ENCODE peak calls at places on chromosomes 13 and 19, in six cellular contexts. One of them, this sample, is unnamed.

GRCh38 chr19:39133431-39134270 is 8.1 kb downstream of the PAK4 start:
- DNase-seq in cardiac muscle cell: peak; percentile 39
- DNase-seq in fibroblast of pulmonary artery: no peak
- DNase-seq in osteoblast: peak; percentile 75
- DNase-seq in transverse colon: peak; percentile 52
- DNase-seq in epithelial cell of proximal tubule: no peak
- DNase-seq in this sample: no peak

GRCh38 chr13:100392709-100393630 is 195.6 kb downstream of the GGACT start:
- DNase-seq in cardiac muscle cell: peak; percentile 37
- DNase-seq in fibroblast of pulmonary artery: peak; percentile 100
- DNase-seq in osteoblast: peak; percentile 87
- DNase-seq in transverse colon: peak; percentile 75
- DNase-seq in epithelial cell of proximal tubule: peak; percentile 97
- DNase-seq in this sample: peak; percentile 99

GRCh38 chr13:97257800-97258799 is 36.0 kb downstream of the MBNL2 start:
- DNase-seq in cardiac muscle cell: no peak
- DNase-seq in fibroblast of pulmonary artery: peak; percentile 98
- DNase-seq in osteoblast: peak; percentile 86
- DNase-seq in transverse colon: no peak
- DNase-seq in epithelial cell of proximal tubule: peak; percentile 61
- DNase-seq in this sample: peak; percentile 88

GRCh38 chr13:52787212-52787611 is 47.6 kb upstream of the CNMD start:
- DNase-seq in cardiac muscle cell: no peak
- DNase-seq in fibroblast of pulmonary artery: no peak
- DNase-seq in osteoblast: no peak
- DNase-seq in transverse colon: no peak
- DNase-seq in epithelial cell of proximal tubule: no peak
- DNase-seq in this sample: no peak

GRCh38 chr13:43572601-43573360 is 214.0 kb downstream of the ENOX1 start:
- DNase-seq in cardiac muscle cell: no peak
- DNase-seq in fibroblast of pulmonary artery: peak; percentile 17
- DNase-seq in osteoblast: peak; percentile 44
- DNase-seq in transverse colon: no peak
- DNase-seq in epithelial cell of proximal tubule: no peak
- DNase-seq in this sample: peak; percentile 85

GRCh38 chr13:66210677-66211076 is 1019.5 kb downstream of the PCDH9 start:
- DNase-seq in cardiac muscle cell: no peak
- DNase-seq in fibroblast of pulmonary artery: peak; percentile 91
- DNase-seq in osteoblast: peak; percentile 27
- DNase-seq in transverse colon: no peak
- DNase-seq in epithelial cell of proximal tubule: no peak
- DNase-seq in this sample: peak; percentile 69

GRCh38 chr19:16205205-16206045 is 7.7 kb downstream of the AP1M1 start:
- DNase-seq in cardiac muscle cell: no peak
- DNase-seq in fibroblast of pulmonary artery: no peak
- DNase-seq in osteoblast: peak; percentile 44
- DNase-seq in transverse colon: no peak
- DNase-seq in epithelial cell of proximal tubule: no peak
- DNase-seq in this sample: no peak

GRCh38 chr13:34941436-34941834 is 635 bp upstream of the NBEA start:
- DNase-seq in cardiac muscle cell: peak; percentile 24
- DNase-seq in fibroblast of pulmonary artery: no peak
- DNase-seq in osteoblast: peak; percentile 0
- DNase-seq in transverse colon: no peak
- DNase-seq in epithelial cell of proximal tubule: no peak
- DNase-seq in this sample: no peak

GRCh38 chr13:48562296-48563066 is 29.6 kb upstream of the RCBTB2 start:
- DNase-seq in cardiac muscle cell: no peak
- DNase-seq in fibroblast of pulmonary artery: no peak
- DNase-seq in osteoblast: no peak
- DNase-seq in transverse colon: peak; percentile 33
- DNase-seq in epithelial cell of proximal tubule: no peak
- DNase-seq in this sample: no peak

GRCh38 chr19:6138066-6138465 is 2.6 kb downstream of the ACSBG2 start:
- DNase-seq in cardiac muscle cell: no peak
- DNase-seq in fibroblast of pulmonary artery: no peak
- DNase-seq in osteoblast: no peak
- DNase-seq in transverse colon: no peak
- DNase-seq in epithelial cell of proximal tubule: no peak
- DNase-seq in this sample: peak; percentile 65

DNA sequence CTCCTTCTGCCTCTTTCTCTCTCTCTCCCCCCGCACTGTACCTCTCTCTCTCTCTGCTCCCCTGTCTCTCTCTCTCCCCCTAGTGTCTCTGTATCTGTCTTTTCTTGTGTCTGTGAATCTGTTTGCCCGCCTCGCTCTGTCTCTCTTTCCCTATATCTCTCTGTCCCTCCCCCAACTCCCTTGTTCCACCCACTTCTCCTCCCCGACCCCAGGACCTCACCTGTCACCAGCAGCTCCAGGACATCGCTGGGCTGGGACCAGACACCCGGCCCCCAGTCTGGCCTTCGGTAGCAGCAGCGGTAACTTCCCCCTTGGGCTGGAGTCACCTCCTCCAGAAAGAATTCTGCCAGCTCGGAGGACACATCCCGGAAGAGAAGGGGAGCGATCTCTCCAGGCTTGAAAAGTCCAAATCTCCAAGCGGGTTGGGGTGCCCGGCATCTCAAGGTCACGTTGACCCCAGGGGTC is 3.9 kb downstream of the OSCAR start:
- DNase-seq in cardiac muscle cell: no peak
- DNase-seq in fibroblast of pulmonary artery: peak; percentile 54
- DNase-seq in osteoblast: peak; percentile 89
- DNase-seq in transverse colon: peak; percentile 42
- DNase-seq in epithelial cell of proximal tubule: no peak
- DNase-seq in this sample: peak; percentile 68
- TF ChIP-seq CTCF in cardiac muscle cell: peak; percentile 41
- TF ChIP-seq CTCF in fibroblast of pulmonary artery: peak; percentile 46
- TF ChIP-seq CTCF in osteoblast: peak; percentile 35
- TF ChIP-seq CTCF in transverse colon: no peak
- TF ChIP-seq CTCF in epithelial cell of proximal tubule: peak; percentile 38
- TF ChIP-seq CTCF in this sample: peak; percentile 57

GRCh38 chr13:62997038-62997619 is 1581.5 kb upstream of the PCDH20 start:
- DNase-seq in cardiac muscle cell: no peak
- DNase-seq in fibroblast of pulmonary artery: no peak
- DNase-seq in osteoblast: no peak
- DNase-seq in transverse colon: no peak
- DNase-seq in epithelial cell of proximal tubule: no peak
- DNase-seq in this sample: no peak

GRCh38 chr13:62997696-62998095 is 1582.0 kb upstream of the PCDH20 start:
- DNase-seq in cardiac muscle cell: no peak
- DNase-seq in fibroblast of pulmonary artery: no peak
- DNase-seq in osteoblast: no peak
- DNase-seq in transverse colon: no peak
- DNase-seq in epithelial cell of proximal tubule: no peak
- DNase-seq in this sample: no peak
- H3K4me3 ChIP-seq in cardiac muscle cell: no peak overlapping the region
- H3K4me3 ChIP-seq in fibroblast of pulmonary artery: no peak overlapping the region
- H3K4me3 ChIP-seq in osteoblast: no peak overlapping the region
- H3K4me3 ChIP-seq in transverse colon: no peak overlapping the region
- H3K4me3 ChIP-seq in epithelial cell of proximal tubule: no peak overlapping the region
- H3K4me3 ChIP-seq in this sample: no peak overlapping the region

DNA sequence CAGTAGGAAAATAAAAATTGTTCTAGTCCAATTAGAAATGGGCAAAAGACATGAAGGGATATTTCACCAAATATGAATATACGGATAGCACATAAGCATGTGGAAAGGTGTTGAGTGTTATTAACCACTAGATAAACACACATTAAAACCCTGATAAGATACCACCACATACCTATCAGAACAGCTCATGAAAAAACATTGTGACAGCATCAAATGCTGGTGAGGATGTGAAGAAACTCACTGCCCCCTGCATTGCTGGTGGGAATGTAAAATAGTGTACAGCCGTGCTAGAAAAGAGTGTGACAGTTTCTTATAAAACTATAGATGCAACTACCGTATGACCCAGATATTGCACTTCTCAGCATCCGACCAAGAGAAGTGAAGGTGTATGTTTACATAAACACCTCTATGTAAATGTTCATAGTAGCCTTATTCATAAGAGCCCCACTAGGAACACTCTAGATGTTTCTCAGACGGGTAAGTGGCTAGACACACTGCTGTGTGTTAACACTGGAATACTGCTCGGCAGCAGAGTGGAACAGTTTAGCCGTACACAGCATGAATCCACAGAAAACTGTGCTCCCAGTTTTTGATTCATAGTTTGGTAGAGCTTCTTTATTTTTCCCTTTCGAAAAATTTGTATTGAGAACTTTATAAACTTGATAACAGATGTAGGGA is 321.1 kb downstream of the MYO16 start:
- DNase-seq in cardiac muscle cell: no peak
- DNase-seq in fibroblast of pulmonary artery: peak; percentile 8
- DNase-seq in osteoblast: no peak
- DNase-seq in transverse colon: no peak
- DNase-seq in epithelial cell of proximal tubule: no peak
- DNase-seq in this sample: no peak
- TF ChIP-seq CTCF in cardiac muscle cell: no peak
- TF ChIP-seq CTCF in fibroblast of pulmonary artery: no peak
- TF ChIP-seq CTCF in osteoblast: no peak
- TF ChIP-seq CTCF in transverse colon: no peak
- TF ChIP-seq CTCF in epithelial cell of proximal tubule: no peak
- TF ChIP-seq CTCF in this sample: no peak

GRCh38 chr13:19573072-19573716 is 11.9 kb upstream of the TPTE2 start:
- DNase-seq in cardiac muscle cell: no peak
- DNase-seq in fibroblast of pulmonary artery: no peak
- DNase-seq in osteoblast: no peak
- DNase-seq in transverse colon: no peak
- DNase-seq in epithelial cell of proximal tubule: no peak
- DNase-seq in this sample: no peak

GRCh38 chr13:19572280-19572679 is 10.9 kb upstream of the TPTE2 start:
- DNase-seq in cardiac muscle cell: no peak
- DNase-seq in fibroblast of pulmonary artery: no peak
- DNase-seq in osteoblast: no peak
- DNase-seq in transverse colon: no peak
- DNase-seq in epithelial cell of proximal tubule: no peak
- DNase-seq in this sample: no peak

GRCh38 chr13:19575230-19575629 is 13.9 kb upstream of the TPTE2 start:
- DNase-seq in cardiac muscle cell: no peak
- DNase-seq in fibroblast of pulmonary artery: no peak
- DNase-seq in osteoblast: no peak
- DNase-seq in transverse colon: no peak
- DNase-seq in epithelial cell of proximal tubule: no peak
- DNase-seq in this sample: no peak
- H3K4me3 ChIP-seq in cardiac muscle cell: no peak overlapping the region
- H3K4me3 ChIP-seq in fibroblast of pulmonary artery: no peak overlapping the region
- H3K4me3 ChIP-seq in osteoblast: no peak overlapping the region
- H3K4me3 ChIP-seq in transverse colon: no peak overlapping the region
- H3K4me3 ChIP-seq in epithelial cell of proximal tubule: no peak overlapping the region
- H3K4me3 ChIP-seq in this sample: no peak overlapping the region

DNA sequence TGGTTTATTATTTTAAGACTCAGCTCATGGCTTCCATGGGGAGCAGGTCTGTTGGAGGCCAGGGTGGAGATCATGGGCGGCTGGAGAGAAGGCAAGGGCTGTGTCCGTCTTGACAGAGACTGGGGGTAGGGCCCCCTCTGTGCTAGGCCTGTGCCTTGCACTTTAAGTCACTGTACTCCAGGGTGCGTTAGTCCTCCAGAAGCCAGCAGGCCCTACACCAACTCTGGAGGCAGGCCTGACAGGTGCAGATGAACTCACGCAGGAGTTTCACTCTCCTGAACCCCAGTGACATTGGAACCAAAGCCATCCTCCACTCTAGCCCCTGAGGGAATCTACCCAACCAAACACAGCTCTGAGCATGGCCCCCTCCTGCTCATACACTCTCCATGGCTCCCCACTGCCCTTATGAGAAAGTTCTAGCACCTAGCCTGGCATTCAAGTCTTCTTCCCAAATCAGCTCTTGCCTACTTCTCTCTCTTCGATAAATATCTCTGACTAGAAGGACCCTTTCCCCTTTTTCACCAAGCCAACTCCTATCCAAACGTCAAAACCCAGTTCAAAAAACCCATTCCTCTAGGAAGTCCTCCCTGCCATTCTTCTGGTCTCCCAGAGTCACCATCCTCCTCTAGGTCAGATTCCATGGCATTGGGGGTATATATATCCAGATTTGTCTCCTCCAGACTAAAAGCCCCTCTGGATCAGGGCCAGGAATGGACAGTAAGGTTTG is 15.1 kb downstream of the MEF2B start:
- DNase-seq in cardiac muscle cell: no peak
- DNase-seq in fibroblast of pulmonary artery: no peak
- DNase-seq in osteoblast: no peak
- DNase-seq in transverse colon: no peak
- DNase-seq in epithelial cell of proximal tubule: no peak
- DNase-seq in this sample: no peak
- TF ChIP-seq CTCF in cardiac muscle cell: no peak
- TF ChIP-seq CTCF in fibroblast of pulmonary artery: no peak
- TF ChIP-seq CTCF in osteoblast: no peak
- TF ChIP-seq CTCF in transverse colon: no peak
- TF ChIP-seq CTCF in epithelial cell of proximal tubule: no peak
- TF ChIP-seq CTCF in this sample: no peak

DNA sequence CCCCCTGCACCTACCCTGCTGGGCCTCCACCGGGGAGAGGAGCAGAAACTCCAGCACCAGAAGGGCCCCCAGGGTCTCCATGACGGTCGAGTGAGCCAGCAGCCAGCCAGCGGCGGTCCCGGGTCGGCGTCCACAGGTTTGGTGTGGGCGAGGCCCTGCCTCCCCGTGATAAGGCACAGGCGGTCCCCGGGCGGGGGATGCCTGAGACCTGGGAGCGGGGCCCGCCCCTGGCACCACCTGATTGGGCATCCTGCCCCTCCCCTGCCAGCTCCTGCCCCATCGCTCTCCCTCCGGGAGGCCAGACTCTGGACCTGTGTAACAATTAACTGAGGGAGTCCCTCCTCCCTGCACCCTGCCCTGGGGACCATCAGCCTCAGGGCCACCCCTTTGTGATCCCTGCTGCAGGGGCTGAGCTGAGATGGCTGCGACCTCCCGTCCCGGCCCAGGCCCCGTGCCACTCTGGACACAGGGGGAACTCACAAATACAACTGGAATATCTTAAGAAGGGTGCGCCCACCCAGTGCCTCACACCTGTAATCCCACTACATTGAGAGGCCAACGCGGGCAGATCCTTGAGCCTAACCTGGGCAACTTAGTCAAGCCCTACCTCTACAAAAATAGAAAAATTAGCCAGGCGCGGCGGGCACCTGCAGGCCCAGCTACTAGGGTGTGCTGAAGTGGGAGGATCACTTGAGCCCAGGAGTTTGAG is at the start of gene SMIM24:
- DNase-seq in cardiac muscle cell: no peak
- DNase-seq in fibroblast of pulmonary artery: no peak
- DNase-seq in osteoblast: peak; percentile 85
- DNase-seq in transverse colon: peak; percentile 73
- DNase-seq in epithelial cell of proximal tubule: no peak
- DNase-seq in this sample: no peak
- H3K4me3 ChIP-seq in cardiac muscle cell: no peak within 1 kb of the TSS
- H3K4me3 ChIP-seq in fibroblast of pulmonary artery: no peak within 1 kb of the TSS
- H3K4me3 ChIP-seq in osteoblast: no peak within 1 kb of the TSS
- H3K4me3 ChIP-seq in transverse colon: peak within 1 kb of the TSS; percentile 19
- H3K4me3 ChIP-seq in epithelial cell of proximal tubule: peak within 1 kb of the TSS; percentile 24
- H3K4me3 ChIP-seq in this sample: no peak within 1 kb of the TSS

GRCh38 chr13:86974995-86975328 is 696.2 kb upstream of the SLITRK5 start:
- DNase-seq in cardiac muscle cell: peak; percentile 2
- DNase-seq in fibroblast of pulmonary artery: no peak
- DNase-seq in osteoblast: no peak
- DNase-seq in transverse colon: no peak
- DNase-seq in epithelial cell of proximal tubule: no peak
- DNase-seq in this sample: no peak
- TF ChIP-seq CTCF in cardiac muscle cell: no peak
- TF ChIP-seq CTCF in fibroblast of pulmonary artery: no peak
- TF ChIP-seq CTCF in osteoblast: no peak
- TF ChIP-seq CTCF in transverse colon: no peak
- TF ChIP-seq CTCF in epithelial cell of proximal tubule: peak; percentile 48
- TF ChIP-seq CTCF in this sample: no peak

GRCh38 chr13:23372264-23372905 is 61.1 kb downstream of the SACS start:
- DNase-seq in cardiac muscle cell: no peak
- DNase-seq in fibroblast of pulmonary artery: peak; percentile 82
- DNase-seq in osteoblast: peak; percentile 92
- DNase-seq in transverse colon: no peak
- DNase-seq in epithelial cell of proximal tubule: no peak
- DNase-seq in this sample: peak; percentile 10
- H3K4me3 ChIP-seq in cardiac muscle cell: no peak overlapping the region
- H3K4me3 ChIP-seq in fibroblast of pulmonary artery: no peak overlapping the region
- H3K4me3 ChIP-seq in osteoblast: peak overlapping the region; percentile 41
- H3K4me3 ChIP-seq in transverse colon: no peak overlapping the region
- H3K4me3 ChIP-seq in epithelial cell of proximal tubule: no peak overlapping the region
- H3K4me3 ChIP-seq in this sample: peak overlapping the region; percentile 25